ENCODE peak calls at places on chromosome 17, in ten cellular contexts. One of them, this sample, is unnamed.

GRCh38 chr17:78717431-78717980 is 64.6 kb downstream of the CYTH1 start:
- DNase-seq in stimulated activated CD4-positive, alpha-beta T cell treated with anti-CD3 and anti-CD28 coated beads, Interleukin-15, amount 100 ng/mL, for 24 hours: no peak
- DNase-seq in ELR: peak
- DNase-seq in GOT3: no peak
- DNase-seq in A549: peak
- DNase-seq in stimulated activated CD8-positive, alpha-beta memory T cell treated with anti-CD3 and anti-CD28 coated beads, Interleukin-2, amount 100 ng/mL, for 1 hour: no peak
- DNase-seq in activated gamma-delta T cell: no peak
- DNase-seq in posterior cingulate gyrus: peak
- DNase-seq in colonic mucosa: no peak
- DNase-seq in activated T-cell treated with anti-CD3 and anti-CD28 coated beads, Interleukin-2, amount 50 U/mL, for 72 hours: no peak
- DNase-seq in this sample: peak

GRCh38 chr17:40526668-40527067 is 25.2 kb upstream of the TNS4 start:
- DNase-seq in stimulated activated CD4-positive, alpha-beta T cell treated with anti-CD3 and anti-CD28 coated beads, Interleukin-15, amount 100 ng/mL, for 24 hours: no peak
- DNase-seq in ELR: no peak
- DNase-seq in GOT3: no peak
- DNase-seq in A549: no peak
- DNase-seq in stimulated activated CD8-positive, alpha-beta memory T cell treated with anti-CD3 and anti-CD28 coated beads, Interleukin-2, amount 100 ng/mL, for 1 hour: no peak
- DNase-seq in activated gamma-delta T cell: no peak
- DNase-seq in posterior cingulate gyrus: no peak
- DNase-seq in colonic mucosa: no peak
- DNase-seq in activated T-cell treated with anti-CD3 and anti-CD28 coated beads, Interleukin-2, amount 50 U/mL, for 72 hours: no peak
- DNase-seq in this sample: no peak

GRCh38 chr17:48890086-48890485 is 2.5 kb upstream of the ATP5MC1 start:
- DNase-seq in stimulated activated CD4-positive, alpha-beta T cell treated with anti-CD3 and anti-CD28 coated beads, Interleukin-15, amount 100 ng/mL, for 24 hours: no peak
- DNase-seq in ELR: no peak
- DNase-seq in GOT3: no peak
- DNase-seq in A549: no peak
- DNase-seq in stimulated activated CD8-positive, alpha-beta memory T cell treated with anti-CD3 and anti-CD28 coated beads, Interleukin-2, amount 100 ng/mL, for 1 hour: no peak
- DNase-seq in activated gamma-delta T cell: no peak
- DNase-seq in posterior cingulate gyrus: no peak
- DNase-seq in colonic mucosa: no peak
- DNase-seq in activated T-cell treated with anti-CD3 and anti-CD28 coated beads, Interleukin-2, amount 50 U/mL, for 72 hours: no peak
- DNase-seq in this sample: no peak

GRCh38 chr17:20203761-20204263 is 194.7 kb downstream of the SPECC1 start:
- DNase-seq in stimulated activated CD4-positive, alpha-beta T cell treated with anti-CD3 and anti-CD28 coated beads, Interleukin-15, amount 100 ng/mL, for 24 hours: no peak
- DNase-seq in ELR: peak
- DNase-seq in GOT3: no peak
- DNase-seq in A549: no peak
- DNase-seq in stimulated activated CD8-positive, alpha-beta memory T cell treated with anti-CD3 and anti-CD28 coated beads, Interleukin-2, amount 100 ng/mL, for 1 hour: no peak
- DNase-seq in activated gamma-delta T cell: no peak
- DNase-seq in posterior cingulate gyrus: no peak
- DNase-seq in colonic mucosa: no peak
- DNase-seq in activated T-cell treated with anti-CD3 and anti-CD28 coated beads, Interleukin-2, amount 50 U/mL, for 72 hours: no peak
- DNase-seq in this sample: no peak

GRCh38 chr17:69098635-69099034 is 37.9 kb upstream of the ABCA9 start:
- DNase-seq in stimulated activated CD4-positive, alpha-beta T cell treated with anti-CD3 and anti-CD28 coated beads, Interleukin-15, amount 100 ng/mL, for 24 hours: no peak
- DNase-seq in ELR: no peak
- DNase-seq in GOT3: no peak
- DNase-seq in A549: no peak
- DNase-seq in stimulated activated CD8-positive, alpha-beta memory T cell treated with anti-CD3 and anti-CD28 coated beads, Interleukin-2, amount 100 ng/mL, for 1 hour: no peak
- DNase-seq in activated gamma-delta T cell: no peak
- DNase-seq in posterior cingulate gyrus: no peak
- DNase-seq in colonic mucosa: no peak
- DNase-seq in activated T-cell treated with anti-CD3 and anti-CD28 coated beads, Interleukin-2, amount 50 U/mL, for 72 hours: no peak
- DNase-seq in this sample: no peak

GRCh38 chr17:29251184-29251583 is 4.5 kb downstream of the CRYBA1 start:
- DNase-seq in stimulated activated CD4-positive, alpha-beta T cell treated with anti-CD3 and anti-CD28 coated beads, Interleukin-15, amount 100 ng/mL, for 24 hours: no peak
- DNase-seq in ELR: no peak
- DNase-seq in GOT3: no peak
- DNase-seq in A549: no peak
- DNase-seq in stimulated activated CD8-positive, alpha-beta memory T cell treated with anti-CD3 and anti-CD28 coated beads, Interleukin-2, amount 100 ng/mL, for 1 hour: no peak
- DNase-seq in activated gamma-delta T cell: no peak
- DNase-seq in posterior cingulate gyrus: no peak
- DNase-seq in colonic mucosa: no peak
- DNase-seq in activated T-cell treated with anti-CD3 and anti-CD28 coated beads, Interleukin-2, amount 50 U/mL, for 72 hours: no peak
- DNase-seq in this sample: no peak

GRCh38 chr17:21019976-21020575 is 22.7 kb downstream of the USP22 start:
- DNase-seq in stimulated activated CD4-positive, alpha-beta T cell treated with anti-CD3 and anti-CD28 coated beads, Interleukin-15, amount 100 ng/mL, for 24 hours: peak
- DNase-seq in ELR: peak
- DNase-seq in GOT3: no peak
- DNase-seq in A549: peak
- DNase-seq in stimulated activated CD8-positive, alpha-beta memory T cell treated with anti-CD3 and anti-CD28 coated beads, Interleukin-2, amount 100 ng/mL, for 1 hour: no peak
- DNase-seq in activated gamma-delta T cell: peak
- DNase-seq in posterior cingulate gyrus: peak
- DNase-seq in colonic mucosa: no peak
- DNase-seq in activated T-cell treated with anti-CD3 and anti-CD28 coated beads, Interleukin-2, amount 50 U/mL, for 72 hours: peak
- DNase-seq in this sample: no peak

GRCh38 chr17:82155606-82156005 is 57.0 kb downstream of the CCDC57 start:
- DNase-seq in stimulated activated CD4-positive, alpha-beta T cell treated with anti-CD3 and anti-CD28 coated beads, Interleukin-15, amount 100 ng/mL, for 24 hours: no peak
- DNase-seq in ELR: no peak
- DNase-seq in GOT3: no peak
- DNase-seq in A549: no peak
- DNase-seq in stimulated activated CD8-positive, alpha-beta memory T cell treated with anti-CD3 and anti-CD28 coated beads, Interleukin-2, amount 100 ng/mL, for 1 hour: no peak
- DNase-seq in activated gamma-delta T cell: no peak
- DNase-seq in posterior cingulate gyrus: peak
- DNase-seq in colonic mucosa: no peak
- DNase-seq in activated T-cell treated with anti-CD3 and anti-CD28 coated beads, Interleukin-2, amount 50 U/mL, for 72 hours: no peak
- DNase-seq in this sample: no peak

GRCh38 chr17:19021622-19022083 is 17.1 kb upstream of the FAM83G start:
- DNase-seq in stimulated activated CD4-positive, alpha-beta T cell treated with anti-CD3 and anti-CD28 coated beads, Interleukin-15, amount 100 ng/mL, for 24 hours: peak
- DNase-seq in ELR: peak
- DNase-seq in GOT3: no peak
- DNase-seq in A549: no peak
- DNase-seq in stimulated activated CD8-positive, alpha-beta memory T cell treated with anti-CD3 and anti-CD28 coated beads, Interleukin-2, amount 100 ng/mL, for 1 hour: no peak
- DNase-seq in activated gamma-delta T cell: no peak
- DNase-seq in posterior cingulate gyrus: peak
- DNase-seq in colonic mucosa: no peak
- DNase-seq in activated T-cell treated with anti-CD3 and anti-CD28 coated beads, Interleukin-2, amount 50 U/mL, for 72 hours: peak
- DNase-seq in this sample: no peak

GRCh38 chr17:42096360-42097111 is 1.7 kb downstream of the ZNF385C start:
- DNase-seq in stimulated activated CD4-positive, alpha-beta T cell treated with anti-CD3 and anti-CD28 coated beads, Interleukin-15, amount 100 ng/mL, for 24 hours: no peak
- DNase-seq in ELR: no peak
- DNase-seq in GOT3: no peak
- DNase-seq in A549: no peak
- DNase-seq in stimulated activated CD8-positive, alpha-beta memory T cell treated with anti-CD3 and anti-CD28 coated beads, Interleukin-2, amount 100 ng/mL, for 1 hour: no peak
- DNase-seq in activated gamma-delta T cell: no peak
- DNase-seq in posterior cingulate gyrus: no peak
- DNase-seq in colonic mucosa: no peak
- DNase-seq in activated T-cell treated with anti-CD3 and anti-CD28 coated beads, Interleukin-2, amount 50 U/mL, for 72 hours: no peak
- DNase-seq in this sample: no peak

GRCh38 chr17:82952019-82952418 is 112.2 kb upstream of the ZNF750 start:
- DNase-seq in stimulated activated CD4-positive, alpha-beta T cell treated with anti-CD3 and anti-CD28 coated beads, Interleukin-15, amount 100 ng/mL, for 24 hours: no peak
- DNase-seq in ELR: no peak
- DNase-seq in GOT3: no peak
- DNase-seq in A549: no peak
- DNase-seq in stimulated activated CD8-positive, alpha-beta memory T cell treated with anti-CD3 and anti-CD28 coated beads, Interleukin-2, amount 100 ng/mL, for 1 hour: no peak
- DNase-seq in activated gamma-delta T cell: no peak
- DNase-seq in posterior cingulate gyrus: peak
- DNase-seq in colonic mucosa: no peak
- DNase-seq in activated T-cell treated with anti-CD3 and anti-CD28 coated beads, Interleukin-2, amount 50 U/mL, for 72 hours: no peak
- DNase-seq in this sample: no peak

GRCh38 chr17:1399366-1399678 is 700 bp downstream of the YWHAE start:
- DNase-seq in stimulated activated CD4-positive, alpha-beta T cell treated with anti-CD3 and anti-CD28 coated beads, Interleukin-15, amount 100 ng/mL, for 24 hours: peak
- DNase-seq in ELR: no peak
- DNase-seq in GOT3: no peak
- DNase-seq in A549: no peak
- DNase-seq in stimulated activated CD8-positive, alpha-beta memory T cell treated with anti-CD3 and anti-CD28 coated beads, Interleukin-2, amount 100 ng/mL, for 1 hour: peak
- DNase-seq in activated gamma-delta T cell: peak
- DNase-seq in posterior cingulate gyrus: no peak
- DNase-seq in colonic mucosa: no peak
- DNase-seq in activated T-cell treated with anti-CD3 and anti-CD28 coated beads, Interleukin-2, amount 50 U/mL, for 72 hours: peak
- DNase-seq in this sample: no peak

GRCh38 chr17:72295916-72296315 is 175.1 kb downstream of the SOX9 start:
- DNase-seq in stimulated activated CD4-positive, alpha-beta T cell treated with anti-CD3 and anti-CD28 coated beads, Interleukin-15, amount 100 ng/mL, for 24 hours: no peak
- DNase-seq in ELR: no peak
- DNase-seq in GOT3: no peak
- DNase-seq in A549: no peak
- DNase-seq in stimulated activated CD8-positive, alpha-beta memory T cell treated with anti-CD3 and anti-CD28 coated beads, Interleukin-2, amount 100 ng/mL, for 1 hour: no peak
- DNase-seq in activated gamma-delta T cell: no peak
- DNase-seq in posterior cingulate gyrus: no peak
- DNase-seq in colonic mucosa: no peak
- DNase-seq in activated T-cell treated with anti-CD3 and anti-CD28 coated beads, Interleukin-2, amount 50 U/mL, for 72 hours: no peak
- DNase-seq in this sample: no peak

GRCh38 chr17:41873559-41874292 is 8.5 kb upstream of the KLHL11 start:
- DNase-seq in stimulated activated CD4-positive, alpha-beta T cell treated with anti-CD3 and anti-CD28 coated beads, Interleukin-15, amount 100 ng/mL, for 24 hours: no peak
- DNase-seq in ELR: no peak
- DNase-seq in GOT3: no peak
- DNase-seq in A549: no peak
- DNase-seq in stimulated activated CD8-positive, alpha-beta memory T cell treated with anti-CD3 and anti-CD28 coated beads, Interleukin-2, amount 100 ng/mL, for 1 hour: no peak
- DNase-seq in activated gamma-delta T cell: no peak
- DNase-seq in posterior cingulate gyrus: no peak
- DNase-seq in colonic mucosa: no peak
- DNase-seq in activated T-cell treated with anti-CD3 and anti-CD28 coated beads, Interleukin-2, amount 50 U/mL, for 72 hours: no peak
- DNase-seq in this sample: no peak

GRCh38 chr17:6755731-6756184 is at the start of gene XAF1:
- DNase-seq in stimulated activated CD4-positive, alpha-beta T cell treated with anti-CD3 and anti-CD28 coated beads, Interleukin-15, amount 100 ng/mL, for 24 hours: peak
- DNase-seq in ELR: peak
- DNase-seq in GOT3: no peak
- DNase-seq in A549: no peak
- DNase-seq in stimulated activated CD8-positive, alpha-beta memory T cell treated with anti-CD3 and anti-CD28 coated beads, Interleukin-2, amount 100 ng/mL, for 1 hour: peak
- DNase-seq in activated gamma-delta T cell: no peak
- DNase-seq in posterior cingulate gyrus: peak
- DNase-seq in colonic mucosa: peak
- DNase-seq in activated T-cell treated with anti-CD3 and anti-CD28 coated beads, Interleukin-2, amount 50 U/mL, for 72 hours: peak
- DNase-seq in this sample: no peak

GRCh38 chr17:17811381-17812210 is 25.2 kb downstream of the SREBF1 start:
- DNase-seq in stimulated activated CD4-positive, alpha-beta T cell treated with anti-CD3 and anti-CD28 coated beads, Interleukin-15, amount 100 ng/mL, for 24 hours: no peak
- DNase-seq in ELR: no peak
- DNase-seq in GOT3: no peak
- DNase-seq in A549: peak
- DNase-seq in stimulated activated CD8-positive, alpha-beta memory T cell treated with anti-CD3 and anti-CD28 coated beads, Interleukin-2, amount 100 ng/mL, for 1 hour: no peak
- DNase-seq in activated gamma-delta T cell: no peak
- DNase-seq in posterior cingulate gyrus: peak
- DNase-seq in colonic mucosa: no peak
- DNase-seq in activated T-cell treated with anti-CD3 and anti-CD28 coated beads, Interleukin-2, amount 50 U/mL, for 72 hours: no peak
- DNase-seq in this sample: no peak

GRCh38 chr17:40463122-40463550 is 19.9 kb downstream of the IGFBP4 start:
- DNase-seq in stimulated activated CD4-positive, alpha-beta T cell treated with anti-CD3 and anti-CD28 coated beads, Interleukin-15, amount 100 ng/mL, for 24 hours: no peak
- DNase-seq in ELR: no peak
- DNase-seq in GOT3: no peak
- DNase-seq in A549: peak
- DNase-seq in stimulated activated CD8-positive, alpha-beta memory T cell treated with anti-CD3 and anti-CD28 coated beads, Interleukin-2, amount 100 ng/mL, for 1 hour: no peak
- DNase-seq in activated gamma-delta T cell: no peak
- DNase-seq in posterior cingulate gyrus: no peak
- DNase-seq in colonic mucosa: no peak
- DNase-seq in activated T-cell treated with anti-CD3 and anti-CD28 coated beads, Interleukin-2, amount 50 U/mL, for 72 hours: no peak
- DNase-seq in this sample: no peak

GRCh38 chr17:58335061-58335731 is 6.6 kb upstream of the TSPOAP1 start:
- DNase-seq in stimulated activated CD4-positive, alpha-beta T cell treated with anti-CD3 and anti-CD28 coated beads, Interleukin-15, amount 100 ng/mL, for 24 hours: peak
- DNase-seq in ELR: no peak
- DNase-seq in GOT3: no peak
- DNase-seq in A549: no peak
- DNase-seq in stimulated activated CD8-positive, alpha-beta memory T cell treated with anti-CD3 and anti-CD28 coated beads, Interleukin-2, amount 100 ng/mL, for 1 hour: no peak
- DNase-seq in activated gamma-delta T cell: no peak
- DNase-seq in posterior cingulate gyrus: peak
- DNase-seq in colonic mucosa: no peak
- DNase-seq in activated T-cell treated with anti-CD3 and anti-CD28 coated beads, Interleukin-2, amount 50 U/mL, for 72 hours: peak
- DNase-seq in this sample: no peak

GRCh38 chr17:2237521-2237921 is 66.1 kb downstream of the SMG6 start:
- DNase-seq in stimulated activated CD4-positive, alpha-beta T cell treated with anti-CD3 and anti-CD28 coated beads, Interleukin-15, amount 100 ng/mL, for 24 hours: no peak
- DNase-seq in ELR: no peak
- DNase-seq in GOT3: no peak
- DNase-seq in A549: no peak
- DNase-seq in stimulated activated CD8-positive, alpha-beta memory T cell treated with anti-CD3 and anti-CD28 coated beads, Interleukin-2, amount 100 ng/mL, for 1 hour: no peak
- DNase-seq in activated gamma-delta T cell: no peak
- DNase-seq in posterior cingulate gyrus: no peak
- DNase-seq in colonic mucosa: no peak
- DNase-seq in activated T-cell treated with anti-CD3 and anti-CD28 coated beads, Interleukin-2, amount 50 U/mL, for 72 hours: no peak
- DNase-seq in this sample: no peak

GRCh38 chr17:76484228-76484725 is 16.9 kb downstream of the AANAT start:
- DNase-seq in stimulated activated CD4-positive, alpha-beta T cell treated with anti-CD3 and anti-CD28 coated beads, Interleukin-15, amount 100 ng/mL, for 24 hours: no peak
- DNase-seq in ELR: no peak
- DNase-seq in GOT3: no peak
- DNase-seq in A549: no peak
- DNase-seq in stimulated activated CD8-positive, alpha-beta memory T cell treated with anti-CD3 and anti-CD28 coated beads, Interleukin-2, amount 100 ng/mL, for 1 hour: no peak
- DNase-seq in activated gamma-delta T cell: no peak
- DNase-seq in posterior cingulate gyrus: no peak
- DNase-seq in colonic mucosa: no peak
- DNase-seq in activated T-cell treated with anti-CD3 and anti-CD28 coated beads, Interleukin-2, amount 50 U/mL, for 72 hours: no peak
- DNase-seq in this sample: no peak

GRCh38 chr17:76612977-76613851 is 27.6 kb upstream of the ST6GALNAC2 start:
- DNase-seq in stimulated activated CD4-positive, alpha-beta T cell treated with anti-CD3 and anti-CD28 coated beads, Interleukin-15, amount 100 ng/mL, for 24 hours: no peak
- DNase-seq in ELR: peak
- DNase-seq in GOT3: no peak
- DNase-seq in A549: peak
- DNase-seq in stimulated activated CD8-positive, alpha-beta memory T cell treated with anti-CD3 and anti-CD28 coated beads, Interleukin-2, amount 100 ng/mL, for 1 hour: no peak
- DNase-seq in activated gamma-delta T cell: no peak
- DNase-seq in posterior cingulate gyrus: no peak
- DNase-seq in colonic mucosa: no peak
- DNase-seq in activated T-cell treated with anti-CD3 and anti-CD28 coated beads, Interleukin-2, amount 50 U/mL, for 72 hours: no peak
- DNase-seq in this sample: no peak

GRCh38 chr17:73316919-73317505 is 5.2 kb upstream of the CDC42EP4 start:
- DNase-seq in stimulated activated CD4-positive, alpha-beta T cell treated with anti-CD3 and anti-CD28 coated beads, Interleukin-15, amount 100 ng/mL, for 24 hours: no peak
- DNase-seq in ELR: no peak
- DNase-seq in GOT3: no peak
- DNase-seq in A549: no peak
- DNase-seq in stimulated activated CD8-positive, alpha-beta memory T cell treated with anti-CD3 and anti-CD28 coated beads, Interleukin-2, amount 100 ng/mL, for 1 hour: no peak
- DNase-seq in activated gamma-delta T cell: no peak
- DNase-seq in posterior cingulate gyrus: no peak
- DNase-seq in colonic mucosa: no peak
- DNase-seq in activated T-cell treated with anti-CD3 and anti-CD28 coated beads, Interleukin-2, amount 50 U/mL, for 72 hours: no peak
- DNase-seq in this sample: no peak

GRCh38 chr17:64174686-64175456 is 44.9 kb upstream of the ERN1 start:
- DNase-seq in stimulated activated CD4-positive, alpha-beta T cell treated with anti-CD3 and anti-CD28 coated beads, Interleukin-15, amount 100 ng/mL, for 24 hours: no peak
- DNase-seq in ELR: peak
- DNase-seq in GOT3: no peak
- DNase-seq in A549: no peak
- DNase-seq in stimulated activated CD8-positive, alpha-beta memory T cell treated with anti-CD3 and anti-CD28 coated beads, Interleukin-2, amount 100 ng/mL, for 1 hour: no peak
- DNase-seq in activated gamma-delta T cell: no peak
- DNase-seq in posterior cingulate gyrus: peak
- DNase-seq in colonic mucosa: no peak
- DNase-seq in activated T-cell treated with anti-CD3 and anti-CD28 coated beads, Interleukin-2, amount 50 U/mL, for 72 hours: no peak
- DNase-seq in this sample: no peak

GRCh38 chr17:14699569-14700190 is 398.8 kb downstream of the HS3ST3B1 start:
- DNase-seq in stimulated activated CD4-positive, alpha-beta T cell treated with anti-CD3 and anti-CD28 coated beads, Interleukin-15, amount 100 ng/mL, for 24 hours: no peak
- DNase-seq in ELR: no peak
- DNase-seq in GOT3: no peak
- DNase-seq in A549: peak
- DNase-seq in stimulated activated CD8-positive, alpha-beta memory T cell treated with anti-CD3 and anti-CD28 coated beads, Interleukin-2, amount 100 ng/mL, for 1 hour: no peak
- DNase-seq in activated gamma-delta T cell: no peak
- DNase-seq in posterior cingulate gyrus: no peak
- DNase-seq in colonic mucosa: no peak
- DNase-seq in activated T-cell treated with anti-CD3 and anti-CD28 coated beads, Interleukin-2, amount 50 U/mL, for 72 hours: no peak
- DNase-seq in this sample: no peak

This sample was measured in NCI-H1092 treated with DMSO at 0.1 percent for 48 hours.